ENCODE peak calls at places on chromosomes 6 and 20, in seven cellular contexts. B, M, Z, N, R, P and D are unnamed samples.

GRCh38 chr6:158068156-158068892 is 86.7 kb downstream of the SYNJ2 start:
- DNase-seq in B (no peak), M (no peak), Z (no peak), N (no peak), R (no peak), P (no peak), D (no peak)

GRCh38 chr20:46660487-46660886 is 9.2 kb upstream of the SLC13A3 start:
- DNase-seq in B (no peak), M (no peak), Z (no peak), N (no peak), R (no peak), P (no peak), D (no peak)

GRCh38 chr20:38800882-38801281 is 4.6 kb upstream of the PPP1R16B start:
- DNase-seq in B (no peak), M (no peak), Z (no peak), N (no peak), R (no peak), P (no peak), D (no peak)

GRCh38 chr20:1301031-1301529 is 27.9 kb downstream of the SDCBP2 start:
- DNase-seq in B (no peak), M (no peak), Z (no peak), N (peak; percentile 57), R (no peak), P (no peak), D (peak; percentile 77)

GRCh38 chr6:10406556-10406955 is 8.3 kb downstream of the TFAP2A start:
- DNase-seq in B (no peak), M (no peak), Z (no peak), N (no peak), R (no peak), P (no peak), D (no peak)

GRCh38 chr6:45436544-45437440 is 59.1 kb upstream of the SUPT3H start:
- DNase-seq in B (peak; percentile 48), M (no peak), Z (no peak), N (peak; percentile 33), R (peak; percentile 17), P (no peak), D (peak; percentile 44)

GRCh38 chr6:45424628-45424955 is 46.9 kb upstream of the SUPT3H start:
- DNase-seq in B (no peak), M (no peak), Z (no peak), N (no peak), R (no peak), P (no peak), D (no peak)

GRCh38 chr6:35078226-35078850 is 62.8 kb downstream of the TCP11 start:
- DNase-seq in B (no peak), M (no peak), Z (no peak), N (no peak), R (no peak), P (no peak), D (no peak)

GRCh38 chr6:127391019-127391974 is 47.9 kb upstream of the ECHDC1 start:
- DNase-seq in B (no peak), M (no peak), Z (no peak), N (no peak), R (no peak), P (no peak), D (no peak)